ENCODE peak calls at places on chromosome 22, in eight cellular contexts. F, Q, Z, L, H, N, J and V are unnamed samples.

GRCh38 chr22:28923826-28924732 is 40.7 kb downstream of the ZNRF3 start:
- DNase-seq in F (no peak), Q (no peak), Z (peak), L (no peak), H (no peak), N (no peak), J (no peak), V (no peak)

GRCh38 chr22:44753189-44754042 is 1.0 kb downstream of the ARHGAP8 start:
- DNase-seq in F (no peak), Q (no peak), Z (no peak), L (no peak), H (no peak), N (peak), J (no peak), V (peak)

GRCh38 chr22:50473088-50473487 is 1.7 kb downstream of the SBF1 start:
- DNase-seq in F (no peak), Q (no peak), Z (no peak), L (no peak), H (peak), N (no peak), J (peak), V (no peak)

GRCh38 chr22:27108425-27109114 is 451.2 kb downstream of the MIAT start:
- DNase-seq in F (no peak), Q (no peak), Z (no peak), L (peak), H (no peak), N (peak), J (no peak), V (peak)

GRCh38 chr22:36374603-36375024 is 13.2 kb downstream of the MYH9 start:
- DNase-seq in F (no peak), Q (no peak), Z (no peak), L (no peak), H (no peak), N (no peak), J (no peak), V (peak)

GRCh38 chr22:49992921-49993648 is 19.5 kb downstream of the IL17REL start:
- DNase-seq in F (no peak), Q (peak), Z (peak), L (no peak), H (peak), N (peak), J (peak), V (peak)

GRCh38 chr22:38316340-38317236 is 645 bp downstream of the CSNK1E start:
- DNase-seq in F (no peak), Q (peak), Z (peak), L (no peak), H (peak), N (peak), J (peak), V (no peak)

GRCh38 chr22:30289126-30289979 is at the start of gene CASTOR1:
- DNase-seq in F (peak), Q (peak), Z (peak), L (peak), H (peak), N (peak), J (peak), V (peak)

GRCh38 chr22:29907753-29908515 is 25.0 kb downstream of the MTMR3 start:
- DNase-seq in F (peak), Q (peak), Z (peak), L (no peak), H (peak), N (peak), J (peak), V (peak)

GRCh38 chr22:39303892-39304671 is 15.3 kb downstream of the RPL3 start:
- DNase-seq in F (no peak), Q (no peak), Z (no peak), L (no peak), H (no peak), N (no peak), J (no peak), V (no peak)

GRCh38 chr22:39674536-39674935 is 104.0 kb downstream of the CACNA1I start:
- DNase-seq in F (no peak), Q (no peak), Z (no peak), L (no peak), H (no peak), N (no peak), J (no peak), V (peak)

GRCh38 chr22:44970291-44970690 is 39.5 kb downstream of the PHF21B start:
- DNase-seq in F (no peak), Q (no peak), Z (no peak), L (no peak), H (no peak), N (no peak), J (no peak), V (no peak)

GRCh38 chr22:30062934-30063333 is 17.3 kb upstream of the HORMAD2 start:
- DNase-seq in F (no peak), Q (no peak), Z (no peak), L (no peak), H (no peak), N (no peak), J (no peak), V (no peak)

GRCh38 chr22:23220485-23221350 is 40.4 kb downstream of the BCR start:
- DNase-seq in F (no peak), Q (peak), Z (no peak), L (no peak), H (peak), N (peak), J (no peak), V (peak)

GRCh38 chr22:24578355-24579241 is 14.3 kb downstream of the LRRC75B start:
- DNase-seq in F (no peak), Q (no peak), Z (no peak), L (no peak), H (no peak), N (peak), J (no peak), V (peak)

GRCh38 chr22:43151251-43152000 is at the start of gene TSPO:
- DNase-seq in F (no peak), Q (peak), Z (peak), L (peak), H (peak), N (no peak), J (peak), V (no peak)

GRCh38 chr22:50677493-50678217 is 5.0 kb downstream of the SHANK3 start:
- DNase-seq in F (no peak), Q (no peak), Z (no peak), L (no peak), H (no peak), N (no peak), J (no peak), V (no peak)

GRCh38 chr22:32024791-32025190 is 18.3 kb upstream of the SLC5A1 start:
- DNase-seq in F (no peak), Q (no peak), Z (no peak), L (no peak), H (no peak), N (peak), J (no peak), V (peak)